ENCODE peak calls at places on chromosome 15, in six cellular contexts. C is astrocyte of the spinal cord, B is fibroblast of pulmonary artery, Y is astrocyte, X is colonic mucosa, U is A549. V is an unnamed sample.

GRCh38 chr15:96974761-96975160 is 644.3 kb downstream of the NR2F2 start:
- DNase-seq in X (no peak), C (no peak), Y (peak; percentile 1), U (no peak), B (no peak), V (no peak)

GRCh38 chr15:70197318-70197944 is 99.7 kb upstream of the TLE3 start:
- DNase-seq in B (no peak), U (no peak), Y (peak; percentile 26), X (no peak), C (no peak), V (no peak)

GRCh38 chr15:53448215-53449001 is 311.1 kb downstream of the WDR72 start:
- DNase-seq in C (no peak), B (no peak), U (no peak), X (no peak), Y (no peak), V (no peak)

GRCh38 chr15:89628791-89629715 is 26.2 kb downstream of the KIF7 start:
- DNase-seq in C (no peak), U (no peak), Y (no peak), X (no peak), B (no peak), V (no peak)

GRCh38 chr15:98719169-98719515 is 70.8 kb downstream of the IGF1R start:
- DNase-seq in B (peak; percentile 9), C (no peak), U (no peak), Y (peak; percentile 37), X (no peak), V (no peak)

GRCh38 chr15:32028921-32029320 is 1.4 kb upstream of the CHRNA7 start:
- DNase-seq in B (no peak), X (no peak), U (no peak), C (no peak), Y (no peak), V (no peak)

GRCh38 chr15:71237456-71238188 is 122.4 kb downstream of the THSD4 start:
- DNase-seq in C (peak; percentile 91), U (peak; percentile 97), X (peak; percentile 84), B (peak; percentile 97), Y (peak; percentile 95), V (no peak)

GRCh38 chr15:94584833-94585244 is 353.5 kb downstream of the MCTP2 start:
- DNase-seq in U (no peak), Y (peak; percentile 23), C (peak; percentile 48), B (peak; percentile 18), X (no peak), V (no peak)

GRCh38 chr15:27850050-27850449 is 249.1 kb downstream of the OCA2 start:
- DNase-seq in X (no peak), U (no peak), Y (no peak), C (no peak), B (no peak), V (no peak)

GRCh38 chr15:75215107-75216004 is 13.7 kb downstream of the C15orf39 start:
- DNase-seq in X (no peak), Y (no peak), B (no peak), U (no peak), C (no peak), V (no peak)

GRCh38 chr15:89852342-89853005 is 37.8 kb upstream of the ANPEP start:
- DNase-seq in X (peak; percentile 61), Y (no peak), B (no peak), C (no peak), U (no peak), V (no peak)

GRCh38 chr15:35697549-35698299 is 151.8 kb upstream of the DPH6 start:
- DNase-seq in C (peak; percentile 59), B (peak; percentile 79), Y (peak; percentile 85), U (peak; percentile 1), X (no peak), V (no peak)
- TF ChIP-seq CTCF in C (no peak), B (peak; percentile 18), Y (no peak), U (peak; percentile 18), X (no peak), V (no peak)

DNA sequence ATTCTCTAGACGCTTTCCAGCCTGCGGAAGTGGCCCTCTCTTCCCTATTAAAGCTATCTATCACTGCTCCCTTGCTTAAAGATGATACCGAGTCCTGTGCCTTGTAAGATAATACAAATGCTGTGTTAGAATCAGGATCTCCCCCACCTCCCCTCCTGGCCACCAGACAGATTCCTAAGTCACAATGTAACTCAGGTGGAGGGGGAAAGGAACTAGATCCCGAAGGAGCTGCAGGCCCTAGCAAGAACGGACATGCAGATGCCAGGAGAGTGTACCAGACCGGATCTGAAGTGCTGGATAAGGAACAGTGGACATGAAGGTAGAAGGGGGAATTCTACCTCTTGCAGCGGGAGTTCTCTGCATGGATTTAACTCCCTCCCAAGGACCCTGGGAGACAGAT is 230.7 kb upstream of the LYSMD4 start:
- DNase-seq in Y (no peak), U (no peak), X (no peak), C (no peak), B (no peak), V (no peak)
- TF ChIP-seq CTCF in Y (no peak), U (no peak), X (no peak), C (no peak), B (no peak), V (no peak)

GRCh38 chr15:37104413-37105392 is 4.4 kb upstream of the MEIS2 start:
- DNase-seq in Y (no peak), X (no peak), U (no peak), B (no peak), C (no peak), V (no peak)
- TF ChIP-seq CTCF in Y (no peak), X (no peak), U (no peak), B (no peak), C (no peak), V (no peak)

DNA sequence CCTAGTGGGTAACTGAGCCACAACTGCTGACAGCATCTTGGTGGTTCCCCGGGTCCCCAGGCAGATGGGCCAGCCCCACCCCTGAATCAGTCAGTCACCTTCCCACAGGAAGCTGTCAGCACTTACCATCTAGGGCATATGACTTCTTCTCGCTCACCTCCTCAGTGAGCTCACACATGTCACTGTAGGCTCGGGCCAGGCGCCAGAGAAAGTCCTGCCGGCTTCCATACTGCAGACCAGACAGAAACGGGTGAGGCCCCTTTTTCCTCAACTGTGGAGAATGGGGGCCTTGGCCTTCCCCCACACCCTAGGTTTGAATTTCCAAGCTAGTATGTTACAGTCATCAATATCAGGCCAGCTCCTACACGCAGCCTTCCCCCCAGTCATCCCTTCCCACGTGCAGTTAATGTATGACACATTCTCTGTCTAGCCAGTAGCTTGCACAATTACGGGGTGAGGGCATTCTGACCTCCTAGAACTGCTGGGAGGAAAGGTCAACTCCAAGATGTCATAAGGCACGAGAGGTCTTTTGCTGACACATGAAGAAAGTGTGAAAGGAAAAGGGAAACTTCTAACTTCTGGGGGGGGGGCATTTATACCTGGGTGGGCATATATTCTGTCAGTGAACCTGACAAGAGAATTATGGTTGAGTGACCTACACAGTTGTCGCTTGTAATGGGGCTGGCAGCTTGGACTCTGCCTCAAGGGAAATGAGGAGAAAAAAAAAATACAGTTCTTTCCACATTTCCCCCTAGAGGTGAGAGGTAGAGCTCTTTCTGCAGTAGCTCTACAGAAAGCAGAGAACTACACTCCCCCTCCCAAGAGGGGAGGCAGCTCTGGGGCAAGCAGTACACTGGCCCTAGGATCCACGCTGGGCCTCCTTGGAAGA is 10.9 kb downstream of the RMDN3 start:
- DNase-seq in U (no peak), B (peak; percentile 80), X (peak; percentile 22), Y (peak; percentile 53), C (peak; percentile 18), V (peak; percentile 50)
- TF ChIP-seq CTCF in U (no peak), B (peak; percentile 35), X (no peak), Y (no peak), C (no peak), V (no peak)

DNA sequence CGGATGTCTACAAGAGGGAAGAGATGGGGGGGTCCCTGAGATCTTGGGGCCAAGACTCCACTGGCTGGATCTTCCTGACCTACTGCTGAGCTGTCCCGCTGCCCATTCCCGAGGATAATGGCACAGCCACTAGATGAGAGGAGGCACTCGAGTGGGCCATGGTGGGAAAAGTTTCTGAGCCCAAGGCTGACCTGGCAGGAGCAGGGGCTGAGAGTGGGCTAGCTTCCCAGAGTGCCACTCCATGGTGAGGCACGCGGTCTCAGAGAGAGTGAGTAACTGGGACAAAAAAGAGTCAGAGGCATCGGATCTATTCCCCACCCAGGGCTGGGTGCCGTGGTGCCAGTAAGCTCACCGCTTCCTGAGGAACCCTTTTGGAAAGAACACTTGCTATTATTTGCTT is 10.9 kb downstream of the SLC51B start:
- DNase-seq in C (no peak), U (no peak), X (no peak), Y (no peak), B (no peak), V (no peak)
- TF ChIP-seq CTCF in C (no peak), U (no peak), X (no peak), Y (no peak), B (no peak), V (no peak)

GRCh38 chr15:28884151-28884940 is 1.4 kb upstream of the APBA2 start:
- DNase-seq in Y (no peak), C (no peak), X (no peak), B (no peak), U (no peak), V (no peak)

GRCh38 chr15:28885630-28886430 is at the start of gene APBA2:
- DNase-seq in C (peak; percentile 37), Y (peak; percentile 20), X (no peak), U (peak; percentile 36), B (peak; percentile 55), V (peak; percentile 64)

GRCh38 chr15:28887344-28888174 is 1.8 kb downstream of the APBA2 start:
- DNase-seq in X (no peak), U (no peak), Y (no peak), C (no peak), B (no peak), V (no peak)

GRCh38 chr15:28886431-28887343 is 913 bp downstream of the APBA2 start:
- DNase-seq in B (no peak), X (no peak), U (no peak), Y (no peak), C (no peak), V (no peak)

GRCh38 chr15:28885289-28885629 is 515 bp upstream of the APBA2 start:
- DNase-seq in C (no peak), U (no peak), X (no peak), B (no peak), Y (no peak), V (no peak)
- TF ChIP-seq CTCF in C (no peak), U (no peak), X (no peak), B (no peak), Y (no peak), V (no peak)

GRCh38 chr15:84879088-84879780 is 5.2 kb upstream of the SLC28A1 start:
- DNase-seq in U (no peak), B (no peak), C (no peak), Y (no peak), X (no peak), V (no peak)

GRCh38 chr15:84880007-84880406 is 4.5 kb upstream of the SLC28A1 start:
- DNase-seq in C (no peak), X (no peak), U (no peak), Y (no peak), B (no peak), V (no peak)

GRCh38 chr15:84880822-84881519 is 3.5 kb upstream of the SLC28A1 start:
- DNase-seq in B (no peak), X (no peak), U (no peak), Y (no peak), C (no peak), V (no peak)

GRCh38 chr15:84876269-84876668 is 8.2 kb upstream of the SLC28A1 start:
- DNase-seq in U (no peak), B (no peak), C (no peak), Y (no peak), X (no peak), V (no peak)

GRCh38 chr15:84878504-84878903 is 6.0 kb upstream of the SLC28A1 start:
- DNase-seq in Y (peak; percentile 23), U (peak; percentile 62), X (peak; percentile 65), B (peak; percentile 66), C (peak; percentile 42), V (peak; percentile 35)
- TF ChIP-seq CTCF in Y (peak; percentile 29), U (peak; percentile 55), X (peak; percentile 52), B (peak; percentile 73), C (peak; percentile 69), V (peak; percentile 40)

GRCh38 chr15:42868683-42869082 is 51.9 kb downstream of the TTBK2 start:
- DNase-seq in X (no peak), U (no peak), Y (no peak), C (no peak), B (no peak), V (no peak)
- TF ChIP-seq CTCF in X (no peak), U (no peak), Y (no peak), C (no peak), B (no peak), V (no peak)

V was measured in CD4-positive, alpha-beta T cell.